ENCODE peak calls at places on chromosomes 12 and 14, in four cellular contexts. S is GM23338, H is PC-3, E is heart right ventricle. W is an unnamed sample.

GRCh38 chr14:56241441-56241840 is 123.2 kb downstream of the PELI2 start:
- DNase-seq in E (no peak), H (no peak), S (no peak), W (peak; percentile 13)

GRCh38 chr14:103144085-103144484 is 20.8 kb downstream of the TNFAIP2 start:
- DNase-seq in H (peak; percentile 98), S (no peak), E (no peak), W (peak; percentile 27)

GRCh38 chr14:91417134-91417982 is at the start of gene CCDC88C:
- DNase-seq in S (peak; percentile 71), E (peak; percentile 68), H (peak; percentile 68), W (no peak)

GRCh38 chr12:71558445-71558844 is 105.2 kb downstream of the ZFC3H1 start:
- DNase-seq in E (no peak), S (no peak), H (no peak), W (no peak)

GRCh38 chr14:32230181-32230580 is 27.1 kb upstream of the RNU6-8 start:
- DNase-seq in E (no peak), S (no peak), H (peak; percentile 89), W (peak; percentile 32)

GRCh38 chr14:89377544-89377943 is 39.5 kb downstream of the FOXN3 start:
- DNase-seq in H (no peak), E (no peak), S (no peak), W (no peak)

GRCh38 chr14:73460691-73461127 is 2.4 kb upstream of the NUMB start:
- DNase-seq in H (peak; percentile 61), S (no peak), E (no peak), W (peak; percentile 61)

GRCh38 chr14:86712176-86712575 is 1182.2 kb downstream of the FLRT2 start:
- DNase-seq in H (no peak), E (no peak), S (no peak), W (peak; percentile 12)

GRCh38 chr14:56185991-56186390 is 67.8 kb downstream of the PELI2 start:
- DNase-seq in S (no peak), E (no peak), H (no peak), W (no peak)

GRCh38 chr12:87690236-87690810 is 338.9 kb downstream of the C12orf50 start:
- DNase-seq in H (peak; percentile 44), S (no peak), E (no peak), W (peak; percentile 38)

GRCh38 chr14:47442206-47442605 is 233.2 kb downstream of the MDGA2 start:
- DNase-seq in E (no peak), H (peak; percentile 70), S (peak; percentile 78), W (peak; percentile 80)

GRCh38 chr14:95222151-95222631 is 64.9 kb upstream of the DICER1 start:
- DNase-seq in S (peak; percentile 45), E (no peak), H (peak; percentile 5), W (peak; percentile 80)

GRCh38 chr14:71606064-71606463 is 326.2 kb upstream of the RGS6 start:
- DNase-seq in H (no peak), E (no peak), S (no peak), W (no peak)

GRCh38 chr12:99916555-99916954 is 68.2 kb downstream of the ANKS1B start:
- DNase-seq in H (peak; percentile 69), S (no peak), E (no peak), W (no peak)

GRCh38 chr12:40164034-40164433 is 58.2 kb upstream of the SLC2A13 start:
- DNase-seq in H (no peak), S (peak; percentile 41), E (no peak), W (no peak)

GRCh38 chr12:101567918-101568317 is 26.9 kb upstream of the MYBPC1 start:
- DNase-seq in E (no peak), H (no peak), S (no peak), W (no peak)

GRCh38 chr14:94485944-94486841 is 10.2 kb upstream of the SERPINA9 start:
- DNase-seq in S (peak; percentile 94), E (peak; percentile 48), H (peak; percentile 42), W (peak; percentile 59)

DNA sequence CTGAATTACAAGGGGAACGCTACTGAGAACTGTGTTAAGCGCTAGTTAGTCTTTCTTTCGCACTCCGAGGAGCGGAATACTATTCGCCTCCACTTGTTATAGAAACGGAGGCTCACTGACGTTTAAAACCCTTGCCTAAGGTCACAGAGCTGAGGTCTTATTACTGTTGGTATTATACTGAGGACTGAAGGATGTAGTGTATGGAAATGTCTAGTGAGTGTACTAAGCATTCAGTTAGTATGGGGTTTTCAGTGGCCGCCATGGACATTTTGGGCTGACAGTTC is 826 bp downstream of the ACADS start:
- DNase-seq in H (no peak), S (no peak), E (no peak), W (no peak)
- H3K4me3 ChIP-seq in H (peak overlapping the region; percentile 71), S (peak overlapping the region; percentile 58), E (peak overlapping the region; percentile 55), W (no peak overlapping the region)

GRCh38 chr12:120775862-120776552 is 50.4 kb downstream of the ACADS start:
- DNase-seq in S (no peak), E (no peak), H (no peak), W (peak; percentile 35)
- TF ChIP-seq CTCF in S (peak; percentile 31), E (no peak), H (peak; percentile 44), W (peak; percentile 23)

GRCh38 chr12:3704512-3705348 is 48.2 kb downstream of the CRACR2A start:
- DNase-seq in H (no peak), S (no peak), E (no peak), W (peak; percentile 78)
- H3K4me3 ChIP-seq in H (no peak overlapping the region), S (no peak overlapping the region), E (no peak overlapping the region), W (peak overlapping the region; percentile 10)

DNA sequence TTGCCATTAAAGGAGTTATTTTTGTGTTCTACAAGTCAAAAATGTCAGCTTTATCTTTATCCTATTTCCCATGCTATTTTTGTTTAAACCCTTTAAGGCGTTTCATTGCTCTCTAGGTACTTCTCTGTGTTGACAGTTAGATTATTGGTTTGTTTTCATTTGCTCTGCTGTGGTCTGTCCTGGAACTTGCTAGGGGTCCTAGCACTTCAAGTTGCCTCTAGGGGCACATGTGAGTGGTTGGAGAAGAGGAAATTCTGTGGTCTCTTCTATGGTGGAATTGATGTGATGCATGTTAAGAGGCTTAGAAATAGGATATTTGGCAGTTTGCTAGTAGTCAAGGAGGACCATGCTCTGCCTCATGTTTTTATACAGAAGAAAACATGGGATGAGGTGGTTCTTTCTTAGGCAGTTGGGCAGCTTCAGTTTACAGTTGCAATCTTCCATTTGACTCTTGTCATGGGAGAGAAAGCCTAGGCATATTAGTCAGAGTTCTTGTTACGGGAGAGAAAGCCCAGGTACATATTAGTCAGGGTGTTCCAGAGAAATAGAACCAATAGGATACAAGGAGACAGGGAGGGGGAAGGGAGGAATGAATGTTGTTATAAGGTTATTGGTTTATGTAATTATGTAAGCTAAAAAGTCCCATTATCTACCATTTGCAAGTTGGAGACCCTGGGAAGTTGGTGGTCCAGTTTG is 14.4 kb downstream of the TTLL5 start:
- DNase-seq in S (peak; percentile 44), H (peak; percentile 26), E (no peak), W (peak; percentile 41)
- TF ChIP-seq CTCF in S (peak; percentile 50), H (peak; percentile 44), E (no peak), W (peak; percentile 46)

GRCh38 chr12:14984036-14984435 is 11.2 kb downstream of the PDE6H start:
- DNase-seq in S (no peak), H (no peak), E (no peak), W (no peak)
- H3K4me3 ChIP-seq in S (no peak overlapping the region), H (no peak overlapping the region), E (no peak overlapping the region), W (no peak overlapping the region)

GRCh38 chr12:12784911-12785814 is at the start of gene APOLD1:
- DNase-seq in E (peak; percentile 34), S (peak; percentile 69), H (no peak), W (peak; percentile 94)

GRCh38 chr12:12788131-12788530 is 2.7 kb downstream of the APOLD1 start:
- DNase-seq in H (no peak), S (no peak), E (no peak), W (no peak)

GRCh38 chr12:12786371-12786715 is 884 bp downstream of the APOLD1 start:
- DNase-seq in E (no peak), S (no peak), H (no peak), W (peak; percentile 66)

GRCh38 chr12:12788675-12789368 is 3.4 kb downstream of the APOLD1 start:
- DNase-seq in H (peak; percentile 85), E (no peak), S (peak; percentile 90), W (peak; percentile 84)

GRCh38 chr12:12786716-12787601 is 1.5 kb downstream of the APOLD1 start:
- DNase-seq in S (peak; percentile 86), E (peak; percentile 85), H (peak; percentile 77), W (peak; percentile 87)
- TF ChIP-seq CTCF in S (no peak), E (peak; percentile 17), H (no peak), W (no peak)

GRCh38 chr12:112974904-112975303 is 3.4 kb upstream of the OAS2 start:
- DNase-seq in E (no peak), H (no peak), S (no peak), W (no peak)

GRCh38 chr12:112979281-112979680 is 962 bp downstream of the OAS2 start:
- DNase-seq in E (no peak), H (peak; percentile 5), S (no peak), W (no peak)

GRCh38 chr12:112977139-112977538 is 1.2 kb upstream of the OAS2 start:
- DNase-seq in E (no peak), S (no peak), H (no peak), W (no peak)

GRCh38 chr12:112978163-112979081 is at the start of gene OAS2:
- DNase-seq in E (peak; percentile 23), H (peak; percentile 78), S (peak; percentile 28), W (peak; percentile 83)

GRCh38 chr12:112977641-112978040 is 678 bp upstream of the OAS2 start:
- DNase-seq in H (no peak), E (no peak), S (no peak), W (no peak)
- H3K4me3 ChIP-seq in H (peak overlapping the region; percentile 64), E (no peak overlapping the region), S (no peak overlapping the region), W (no peak overlapping the region)

GRCh38 chr12:9940370-9940769 is 8.2 kb upstream of the CLEC2A start:
- DNase-seq in E (no peak), S (peak; percentile 52), H (peak; percentile 35), W (peak; percentile 46)
- TF ChIP-seq CTCF in E (no peak), S (peak; percentile 69), H (peak; percentile 71), W (peak; percentile 47)

DNA sequence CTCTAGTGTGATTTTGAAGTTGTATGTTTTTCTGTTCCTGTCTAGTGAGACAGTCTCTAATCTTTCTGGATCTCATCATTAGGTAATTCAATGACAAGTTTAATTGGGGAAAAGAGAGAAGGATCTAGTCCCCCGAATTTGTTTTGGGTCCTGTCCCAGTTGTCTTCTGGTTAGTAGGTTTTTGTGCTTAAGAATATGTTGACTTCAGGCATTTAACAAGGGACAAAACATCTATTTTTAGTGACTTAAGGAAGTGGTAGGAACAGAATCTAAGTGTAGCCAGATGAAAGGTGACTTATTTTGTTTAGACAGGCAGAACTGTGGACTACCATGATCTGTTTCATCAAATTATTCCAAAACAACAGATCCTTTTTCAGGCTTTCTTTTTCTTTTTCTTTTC is 2.2 kb downstream of the GPATCH2L start:
- DNase-seq in H (no peak), S (no peak), E (no peak), W (no peak)
- H3K4me3 ChIP-seq in H (peak overlapping the region; percentile 98), S (peak overlapping the region; percentile 97), E (no peak overlapping the region), W (no peak overlapping the region)

GRCh38 chr12:111303531-111303930 is 65.4 kb downstream of the PHETA1 start:
- DNase-seq in S (no peak), H (no peak), E (no peak), W (no peak)

GRCh38 chr12:111297703-111298426 is 71.0 kb downstream of the PHETA1 start:
- DNase-seq in E (no peak), H (no peak), S (peak; percentile 72), W (no peak)

GRCh38 chr12:111296906-111297463 is 71.9 kb downstream of the PHETA1 start:
- DNase-seq in H (no peak), S (no peak), E (no peak), W (no peak)

GRCh38 chr12:111295176-111295575 is 73.7 kb downstream of the PHETA1 start:
- DNase-seq in E (no peak), S (no peak), H (no peak), W (no peak)

GRCh38 chr12:111298583-111299436 is 70.1 kb downstream of the PHETA1 start:
- DNase-seq in S (peak; percentile 91), E (peak; percentile 35), H (peak; percentile 76), W (peak; percentile 71)
- TF ChIP-seq CTCF in S (peak; percentile 84), E (peak; percentile 88), H (peak; percentile 96), W (peak; percentile 99)